ENCODE peak calls at places on chromosomes 1 and 21, in seven cellular contexts. R is BE2C; S is CD8-positive, alpha-beta memory T cell; D is colonic mucosa; X is Peyer's patch; C is neuronal stem cell; B is bronchial epithelial cell. E is an unnamed sample.
A peak's percentile ranks its signal among the peaks of the same experiment; 100 is the strongest.

GRCh38 chr21:41955516-41955915 is 1.7 kb upstream of the C2CD2 start:
- DNase-seq in R (no peak), S (no peak), D (no peak), X (no peak), C (no peak), B (no peak), E (peak; percentile 54)

GRCh38 chr1:182340233-182341058 is 51.1 kb downstream of the GLUL start:
- DNase-seq in R (no peak), S (no peak), D (no peak), X (no peak), C (no peak), B (peak; percentile 25), E (no peak)

GRCh38 chr1:160993544-160993943 is 27.4 kb downstream of the F11R start:
- DNase-seq in R (no peak), S (no peak), D (no peak), X (no peak), C (no peak), B (no peak), E (no peak)

GRCh38 chr1:12552111-12552888 is 65.7 kb downstream of the DHRS3 start:
- DNase-seq in R (no peak), S (no peak), D (no peak), X (no peak), C (no peak), B (no peak), E (no peak)

GRCh38 chr1:54475357-54476230 is 69.4 kb upstream of the SSBP3 start:
- DNase-seq in R (peak; percentile 37), S (peak; percentile 83), D (no peak), X (peak; percentile 60), C (no peak), B (no peak), E (peak; percentile 80)

GRCh38 chr1:226862900-226863299 is 7.5 kb upstream of the PSEN2 start:
- DNase-seq in R (no peak), S (no peak), D (no peak), X (no peak), C (no peak), B (peak; percentile 51), E (no peak)

GRCh38 chr1:21350132-21350885 is 60.0 kb upstream of the ECE1 start:
- DNase-seq in R (no peak), S (no peak), D (no peak), X (no peak), C (no peak), B (no peak), E (no peak)

GRCh38 chr1:148263906-148264255 is 111.8 kb upstream of the NBPF11 start:
- DNase-seq in R (no peak), S (peak; percentile 47), D (no peak), X (peak; percentile 57), C (no peak), B (no peak), E (no peak)

GRCh38 chr1:1024421-1025415 is 4.8 kb downstream of the AGRN start:
- DNase-seq in R (no peak), S (no peak), D (no peak), X (no peak), C (no peak), B (peak; percentile 83), E (no peak)

GRCh38 chr1:1220197-1220596 is 6.2 kb upstream of the TNFRSF4 start:
- DNase-seq in R (no peak), S (no peak), D (no peak), X (no peak), C (no peak), B (no peak), E (no peak)

GRCh38 chr1:113133038-113133437 is 60.0 kb downstream of the LRIG2 start:
- DNase-seq in R (no peak), S (no peak), D (no peak), X (no peak), C (no peak), B (no peak), E (no peak)

GRCh38 chr1:17553970-17554369 is 14.5 kb downstream of the ARHGEF10L start:
- DNase-seq in R (no peak), S (no peak), D (no peak), X (no peak), C (no peak), B (peak; percentile 96), E (no peak)

GRCh38 chr1:66489972-66490601 is 43.9 kb upstream of the SGIP1 start:
- DNase-seq in R (peak; percentile 22), S (no peak), D (no peak), X (no peak), C (no peak), B (no peak), E (no peak)

GRCh38 chr21:34996304-34997081 is 52.6 kb downstream of the RUNX1 start:
- DNase-seq in R (no peak), S (no peak), D (no peak), X (no peak), C (no peak), B (no peak), E (no peak)

GRCh38 chr1:221035680-221036153 is 156.5 kb downstream of the HLX start:
- DNase-seq in R (peak; percentile 39), S (no peak), D (no peak), X (no peak), C (no peak), B (peak; percentile 21), E (no peak)

GRCh38 chr1:21763694-21764419 is 19.1 kb downstream of the USP48 start:
- DNase-seq in R (no peak), S (no peak), D (no peak), X (no peak), C (no peak), B (no peak), E (no peak)

DNA sequence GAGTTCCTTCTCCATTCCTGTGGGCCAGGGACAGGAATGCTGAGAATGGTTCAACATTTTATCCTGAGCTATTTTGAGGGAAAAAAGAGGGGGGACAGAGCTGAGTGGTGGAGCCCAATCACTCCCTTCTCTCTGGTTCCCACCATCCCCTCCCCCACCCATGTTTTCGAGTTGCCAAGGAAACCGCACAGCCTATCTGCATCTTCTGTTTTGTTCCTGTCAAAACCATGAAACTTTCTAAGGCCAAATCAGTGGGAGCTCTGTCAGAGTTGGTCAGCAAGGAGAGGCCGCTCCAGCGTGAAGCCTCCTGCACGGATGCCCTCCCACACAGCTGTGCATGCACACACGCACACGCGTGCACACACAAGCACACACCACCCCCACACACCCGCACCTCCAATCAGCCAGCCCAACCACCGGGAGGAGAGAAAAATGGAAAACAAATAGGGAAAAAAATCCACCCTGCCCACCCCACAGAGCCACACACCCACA is 54.5 kb upstream of the ATP2B4 start:
- DNase-seq in R (no peak), S (no peak), D (no peak), X (no peak), C (peak; percentile 79), B (no peak), E (no peak)
- H3K36me3 ChIP-seq in R (no peaks in the 10 kb centered on the region), S (no peaks in the 10 kb centered on the region), D (no peaks in the 10 kb centered on the region), X (no peaks in the 10 kb centered on the region), C (no peaks in the 10 kb centered on the region), B (no peaks in the 10 kb centered on the region), E (no peaks in the 10 kb centered on the region)

GRCh38 chr1:77953907-77954306 is 25.0 kb downstream of the FUBP1 start:
- DNase-seq in R (no peak), S (no peak), D (no peak), X (no peak), C (no peak), B (no peak), E (no peak)

GRCh38 chr1:77945345-77945744 is 33.5 kb downstream of the FUBP1 start:
- DNase-seq in R (no peak), S (no peak), D (no peak), X (no peak), C (no peak), B (no peak), E (no peak)

GRCh38 chr1:77951328-77951727 is 27.5 kb downstream of the FUBP1 start:
- DNase-seq in R (no peak), S (no peak), D (no peak), X (no peak), C (no peak), B (no peak), E (no peak)

GRCh38 chr1:77950873-77951272 is 28.0 kb downstream of the FUBP1 start:
- DNase-seq in R (no peak), S (no peak), D (no peak), X (no peak), C (no peak), B (no peak), E (no peak)

DNA sequence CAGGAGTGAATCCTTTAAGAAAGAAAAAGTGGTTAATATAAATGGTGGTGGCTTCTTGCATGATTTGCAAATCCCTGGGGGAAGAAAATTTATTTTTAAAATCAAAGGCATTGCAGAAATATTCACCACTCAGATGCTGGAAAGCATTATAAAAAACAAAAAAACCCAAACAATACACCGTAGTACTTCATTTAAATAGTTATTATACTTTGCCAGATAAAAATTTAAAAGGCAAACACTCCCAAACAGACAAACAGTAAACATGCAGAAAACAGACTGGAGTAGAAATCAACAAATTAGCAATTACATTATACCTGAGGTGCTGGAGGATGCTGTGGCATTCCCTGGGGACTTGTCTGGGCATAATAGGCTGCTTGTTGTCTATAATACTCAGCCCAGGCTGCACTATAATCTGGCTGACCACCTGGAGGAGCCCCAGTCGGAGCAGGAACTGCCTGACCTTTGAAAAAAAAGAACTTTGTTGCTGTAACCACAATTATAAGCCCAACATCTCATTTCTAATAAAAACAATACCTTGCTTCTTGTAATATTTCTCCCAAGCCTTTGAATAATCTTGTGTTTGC is 29.9 kb downstream of the FUBP1 start:
- DNase-seq in R (peak; percentile 28), S (no peak), D (no peak), X (no peak), C (peak; percentile 12), B (peak; percentile 15), E (no peak)
- H3K36me3 ChIP-seq in R (peaks cover 13% of the 10 kb centered on the region), S (peaks cover 45% of the 10 kb centered on the region), D (no peaks in the 10 kb centered on the region), X (no peaks in the 10 kb centered on the region), C (peaks cover 15% of the 10 kb centered on the region), B (peaks cover 10% of the 10 kb centered on the region), E (peaks cover 100% of the 10 kb centered on the region)

GRCh38 chr1:171807547-171807946 is 26.1 kb downstream of the METTL13 start:
- DNase-seq in R (no peak), S (no peak), D (no peak), X (no peak), C (no peak), B (no peak), E (no peak)
- H3K36me3 ChIP-seq in R (no peaks in the 10 kb centered on the region), S (no peaks in the 10 kb centered on the region), D (no peaks in the 10 kb centered on the region), X (no peaks in the 10 kb centered on the region), C (no peaks in the 10 kb centered on the region), B (no peaks in the 10 kb centered on the region), E (no peaks in the 10 kb centered on the region)

GRCh38 chr1:9201421-9202239 is 32.9 kb upstream of the H6PD start:
- DNase-seq in R (no peak), S (no peak), D (no peak), X (no peak), C (no peak), B (peak; percentile 32), E (no peak)
- H3K36me3 ChIP-seq in R (no peaks in the 10 kb centered on the region), S (no peaks in the 10 kb centered on the region), D (no peaks in the 10 kb centered on the region), X (no peaks in the 10 kb centered on the region), C (no peaks in the 10 kb centered on the region), B (no peaks in the 10 kb centered on the region), E (no peaks in the 10 kb centered on the region)

DNA sequence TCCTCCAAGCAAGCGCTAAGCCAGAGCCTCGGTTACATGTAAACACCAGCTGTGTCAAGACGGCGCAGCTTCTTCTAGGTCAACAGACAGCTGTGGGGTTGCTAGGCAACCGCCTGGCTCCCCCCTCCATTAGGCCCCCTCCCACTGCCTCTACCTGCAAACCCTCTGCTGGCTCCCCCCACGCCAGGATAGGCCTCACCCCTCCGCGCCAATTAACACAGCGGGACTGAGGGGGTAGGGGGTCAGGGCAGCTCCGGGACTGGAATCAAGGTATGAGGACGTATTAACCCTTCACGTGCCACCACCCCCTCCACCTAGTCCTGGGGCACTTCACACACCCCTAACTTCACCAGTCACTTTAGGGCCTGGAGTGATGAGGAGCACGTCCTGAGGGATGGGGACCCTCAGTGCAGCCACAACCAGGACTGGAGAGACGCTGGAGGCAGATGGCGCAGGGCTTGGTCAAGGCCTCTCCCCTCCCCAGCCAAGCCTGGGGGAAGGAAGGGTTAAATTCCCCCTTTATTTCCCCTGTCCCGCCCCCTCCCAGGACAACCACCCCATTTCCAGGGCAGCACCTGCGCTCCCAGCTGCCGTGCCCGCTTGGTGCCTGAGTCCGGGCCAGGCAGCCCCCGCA is 37.4 kb upstream of the WASF2 start:
- DNase-seq in R (no peak), S (peak; percentile 71), D (peak; percentile 72), X (peak; percentile 82), C (peak; percentile 59), B (no peak), E (no peak)
- H3K36me3 ChIP-seq in R (no peaks in the 10 kb centered on the region), S (no peaks in the 10 kb centered on the region), D (no peaks in the 10 kb centered on the region), X (no peaks in the 10 kb centered on the region), C (no peaks in the 10 kb centered on the region), B (peaks cover 4% of the 10 kb centered on the region), E (no peaks in the 10 kb centered on the region)

E was measured in spleen.